ENCODE peak calls at places on chromosomes 2 and 18, in seven cellular contexts. One of them, this sample, is unnamed.

GRCh38 chr18:7878265-7879173 is 311.4 kb downstream of the PTPRM start:
- DNase-seq in K562: no peak
- DNase-seq in thoracic aorta: no peak
- DNase-seq in lower lobe of right lung: no peak
- DNase-seq in cardiac muscle cell: no peak
- DNase-seq in upper lobe of left lung: no peak
- DNase-seq in endodermal cell: no peak
- DNase-seq in this sample: no peak

GRCh38 chr2:68099260-68099659 is 36.5 kb upstream of the C1D start:
- DNase-seq in K562: no peak
- DNase-seq in thoracic aorta: no peak
- DNase-seq in lower lobe of right lung: no peak
- DNase-seq in cardiac muscle cell: no peak
- DNase-seq in upper lobe of left lung: no peak
- DNase-seq in endodermal cell: no peak
- DNase-seq in this sample: no peak

GRCh38 chr2:10531874-10532273 is 83.7 kb upstream of the ODC1 start:
- DNase-seq in K562: no peak
- DNase-seq in thoracic aorta: no peak
- DNase-seq in lower lobe of right lung: no peak
- DNase-seq in cardiac muscle cell: no peak
- DNase-seq in upper lobe of left lung: no peak
- DNase-seq in endodermal cell: peak; percentile 20
- DNase-seq in this sample: no peak

GRCh38 chr2:241036397-241036963 is 38.1 kb downstream of the SNED1 start:
- DNase-seq in K562: peak; percentile 62
- DNase-seq in thoracic aorta: no peak
- DNase-seq in lower lobe of right lung: no peak
- DNase-seq in cardiac muscle cell: peak; percentile 72
- DNase-seq in upper lobe of left lung: peak; percentile 84
- DNase-seq in endodermal cell: peak; percentile 87
- DNase-seq in this sample: peak; percentile 39

GRCh38 chr2:182767578-182767977 is 51.5 kb downstream of the DNAJC10 start:
- DNase-seq in K562: no peak
- DNase-seq in thoracic aorta: no peak
- DNase-seq in lower lobe of right lung: no peak
- DNase-seq in cardiac muscle cell: peak; percentile 30
- DNase-seq in upper lobe of left lung: no peak
- DNase-seq in endodermal cell: peak; percentile 53
- DNase-seq in this sample: no peak

GRCh38 chr2:63058742-63059433 is 8.3 kb downstream of the OTX1 start:
- DNase-seq in K562: no peak
- DNase-seq in thoracic aorta: no peak
- DNase-seq in lower lobe of right lung: no peak
- DNase-seq in cardiac muscle cell: no peak
- DNase-seq in upper lobe of left lung: peak; percentile 87
- DNase-seq in endodermal cell: peak; percentile 83
- DNase-seq in this sample: peak; percentile 15

GRCh38 chr18:46445914-46446313 is 211.1 kb downstream of the LOXHD1 start:
- DNase-seq in K562: no peak
- DNase-seq in thoracic aorta: no peak
- DNase-seq in lower lobe of right lung: no peak
- DNase-seq in cardiac muscle cell: no peak
- DNase-seq in upper lobe of left lung: no peak
- DNase-seq in endodermal cell: no peak
- DNase-seq in this sample: no peak

GRCh38 chr2:7379799-7380198 is 462.6 kb downstream of the RNF144A start:
- DNase-seq in K562: no peak
- DNase-seq in thoracic aorta: no peak
- DNase-seq in lower lobe of right lung: no peak
- DNase-seq in cardiac muscle cell: no peak
- DNase-seq in upper lobe of left lung: no peak
- DNase-seq in endodermal cell: peak; percentile 66
- DNase-seq in this sample: no peak

GRCh38 chr2:126449677-126450076 is 206.3 kb upstream of the GYPC start:
- DNase-seq in K562: no peak
- DNase-seq in thoracic aorta: no peak
- DNase-seq in lower lobe of right lung: no peak
- DNase-seq in cardiac muscle cell: no peak
- DNase-seq in upper lobe of left lung: no peak
- DNase-seq in endodermal cell: no peak
- DNase-seq in this sample: no peak

GRCh38 chr18:76491436-76491800 is 3.6 kb downstream of the ZNF516 start:
- DNase-seq in K562: peak; percentile 44
- DNase-seq in thoracic aorta: no peak
- DNase-seq in lower lobe of right lung: peak; percentile 86
- DNase-seq in cardiac muscle cell: peak; percentile 77
- DNase-seq in upper lobe of left lung: peak; percentile 95
- DNase-seq in endodermal cell: peak; percentile 91
- DNase-seq in this sample: peak; percentile 81

GRCh38 chr2:213766465-213766891 is 482.2 kb downstream of the SPAG16 start:
- DNase-seq in K562: no peak
- DNase-seq in thoracic aorta: no peak
- DNase-seq in lower lobe of right lung: no peak
- DNase-seq in cardiac muscle cell: peak; percentile 85
- DNase-seq in upper lobe of left lung: no peak
- DNase-seq in endodermal cell: no peak
- DNase-seq in this sample: no peak

GRCh38 chr2:45919711-45920111 is 268.2 kb downstream of the PRKCE start:
- DNase-seq in K562: no peak
- DNase-seq in thoracic aorta: no peak
- DNase-seq in lower lobe of right lung: no peak
- DNase-seq in cardiac muscle cell: no peak
- DNase-seq in upper lobe of left lung: no peak
- DNase-seq in endodermal cell: no peak
- DNase-seq in this sample: no peak

GRCh38 chr2:151007365-151007764 is 254.3 kb downstream of the RBM43 start:
- DNase-seq in K562: no peak
- DNase-seq in thoracic aorta: no peak
- DNase-seq in lower lobe of right lung: no peak
- DNase-seq in cardiac muscle cell: no peak
- DNase-seq in upper lobe of left lung: no peak
- DNase-seq in endodermal cell: no peak
- DNase-seq in this sample: no peak

GRCh38 chr2:38214209-38214717 is 138.3 kb upstream of the CYP1B1 start:
- DNase-seq in K562: no peak
- DNase-seq in thoracic aorta: no peak
- DNase-seq in lower lobe of right lung: no peak
- DNase-seq in cardiac muscle cell: peak; percentile 69
- DNase-seq in upper lobe of left lung: no peak
- DNase-seq in endodermal cell: peak; percentile 55
- DNase-seq in this sample: peak; percentile 57

GRCh38 chr2:120357768-120358167 is 11.8 kb downstream of the INHBB start:
- DNase-seq in K562: no peak
- DNase-seq in thoracic aorta: no peak
- DNase-seq in lower lobe of right lung: no peak
- DNase-seq in cardiac muscle cell: no peak
- DNase-seq in upper lobe of left lung: peak; percentile 60
- DNase-seq in endodermal cell: no peak
- DNase-seq in this sample: no peak

GRCh38 chr18:24811963-24812681 is 351.7 kb downstream of the HRH4 start:
- DNase-seq in K562: no peak
- DNase-seq in thoracic aorta: no peak
- DNase-seq in lower lobe of right lung: no peak
- DNase-seq in cardiac muscle cell: no peak
- DNase-seq in upper lobe of left lung: no peak
- DNase-seq in endodermal cell: no peak
- DNase-seq in this sample: no peak
- H3K4me3 ChIP-seq in K562: no peak overlapping the region
- H3K4me3 ChIP-seq in thoracic aorta: no peak overlapping the region
- H3K4me3 ChIP-seq in lower lobe of right lung: no peak overlapping the region
- H3K4me3 ChIP-seq in cardiac muscle cell: no peak overlapping the region
- H3K4me3 ChIP-seq in upper lobe of left lung: no peak overlapping the region
- H3K4me3 ChIP-seq in endodermal cell: no peak overlapping the region
- H3K4me3 ChIP-seq in this sample: no peak overlapping the region

GRCh38 chr18:26164571-26164970 is 30.9 kb downstream of the PSMA8 start:
- DNase-seq in K562: no peak
- DNase-seq in thoracic aorta: no peak
- DNase-seq in lower lobe of right lung: no peak
- DNase-seq in cardiac muscle cell: no peak
- DNase-seq in upper lobe of left lung: no peak
- DNase-seq in endodermal cell: no peak
- DNase-seq in this sample: no peak

GRCh38 chr18:26157326-26157725 is 23.7 kb downstream of the PSMA8 start:
- DNase-seq in K562: no peak
- DNase-seq in thoracic aorta: no peak
- DNase-seq in lower lobe of right lung: no peak
- DNase-seq in cardiac muscle cell: no peak
- DNase-seq in upper lobe of left lung: no peak
- DNase-seq in endodermal cell: no peak
- DNase-seq in this sample: no peak

GRCh38 chr18:26159353-26159752 is 25.7 kb downstream of the PSMA8 start:
- DNase-seq in K562: no peak
- DNase-seq in thoracic aorta: no peak
- DNase-seq in lower lobe of right lung: no peak
- DNase-seq in cardiac muscle cell: no peak
- DNase-seq in upper lobe of left lung: no peak
- DNase-seq in endodermal cell: no peak
- DNase-seq in this sample: no peak
- TF ChIP-seq CTCF in K562: no peak
- TF ChIP-seq CTCF in thoracic aorta: no peak
- TF ChIP-seq CTCF in lower lobe of right lung: no peak
- TF ChIP-seq CTCF in cardiac muscle cell: peak; percentile 6
- TF ChIP-seq CTCF in upper lobe of left lung: no peak
- TF ChIP-seq CTCF in endodermal cell: peak; percentile 48
- TF ChIP-seq CTCF in this sample: no peak

GRCh38 chr2:188089896-188090295 is 201.8 kb upstream of the GULP1 start:
- DNase-seq in K562: no peak
- DNase-seq in thoracic aorta: no peak
- DNase-seq in lower lobe of right lung: no peak
- DNase-seq in cardiac muscle cell: no peak
- DNase-seq in upper lobe of left lung: no peak
- DNase-seq in endodermal cell: no peak
- DNase-seq in this sample: no peak

GRCh38 chr2:188091235-188091634 is 200.4 kb upstream of the GULP1 start:
- DNase-seq in K562: no peak
- DNase-seq in thoracic aorta: no peak
- DNase-seq in lower lobe of right lung: no peak
- DNase-seq in cardiac muscle cell: peak; percentile 2
- DNase-seq in upper lobe of left lung: no peak
- DNase-seq in endodermal cell: no peak
- DNase-seq in this sample: no peak

GRCh38 chr2:188085421-188085820 is 206.3 kb upstream of the GULP1 start:
- DNase-seq in K562: no peak
- DNase-seq in thoracic aorta: no peak
- DNase-seq in lower lobe of right lung: no peak
- DNase-seq in cardiac muscle cell: no peak
- DNase-seq in upper lobe of left lung: no peak
- DNase-seq in endodermal cell: no peak
- DNase-seq in this sample: no peak
- H3K4me1 ChIP-seq in K562: no peaks in the 10 kb centered on the region
- H3K4me1 ChIP-seq in thoracic aorta: no peaks in the 10 kb centered on the region
- H3K4me1 ChIP-seq in lower lobe of right lung: no peaks in the 10 kb centered on the region
- H3K4me1 ChIP-seq in cardiac muscle cell: no peaks in the 10 kb centered on the region
- H3K4me1 ChIP-seq in upper lobe of left lung: no peaks in the 10 kb centered on the region
- H3K4me1 ChIP-seq in endodermal cell: no peaks in the 10 kb centered on the region
- H3K4me1 ChIP-seq in this sample: no peaks in the 10 kb centered on the region

GRCh38 chr18:23231340-23232021 is 96.2 kb downstream of the CABLES1 start:
- DNase-seq in K562: no peak
- DNase-seq in thoracic aorta: peak; percentile 72
- DNase-seq in lower lobe of right lung: peak; percentile 51
- DNase-seq in cardiac muscle cell: no peak
- DNase-seq in upper lobe of left lung: no peak
- DNase-seq in endodermal cell: no peak
- DNase-seq in this sample: no peak
- H3K4me3 ChIP-seq in K562: no peak overlapping the region
- H3K4me3 ChIP-seq in thoracic aorta: peak overlapping the region; percentile 40
- H3K4me3 ChIP-seq in lower lobe of right lung: no peak overlapping the region
- H3K4me3 ChIP-seq in cardiac muscle cell: no peak overlapping the region
- H3K4me3 ChIP-seq in upper lobe of left lung: no peak overlapping the region
- H3K4me3 ChIP-seq in endodermal cell: no peak overlapping the region
- H3K4me3 ChIP-seq in this sample: no peak overlapping the region

GRCh38 chr2:144462266-144462665 is 57.7 kb downstream of the ZEB2 start:
- DNase-seq in K562: no peak
- DNase-seq in thoracic aorta: no peak
- DNase-seq in lower lobe of right lung: no peak
- DNase-seq in cardiac muscle cell: no peak
- DNase-seq in upper lobe of left lung: no peak
- DNase-seq in endodermal cell: no peak
- DNase-seq in this sample: no peak

GRCh38 chr2:144458536-144458935 is 61.4 kb downstream of the ZEB2 start:
- DNase-seq in K562: no peak
- DNase-seq in thoracic aorta: no peak
- DNase-seq in lower lobe of right lung: no peak
- DNase-seq in cardiac muscle cell: no peak
- DNase-seq in upper lobe of left lung: no peak
- DNase-seq in endodermal cell: no peak
- DNase-seq in this sample: no peak

GRCh38 chr2:144464730-144465129 is 55.2 kb downstream of the ZEB2 start:
- DNase-seq in K562: no peak
- DNase-seq in thoracic aorta: no peak
- DNase-seq in lower lobe of right lung: no peak
- DNase-seq in cardiac muscle cell: no peak
- DNase-seq in upper lobe of left lung: no peak
- DNase-seq in endodermal cell: no peak
- DNase-seq in this sample: peak; percentile 50

GRCh38 chr2:144459937-144460336 is 60.0 kb downstream of the ZEB2 start:
- DNase-seq in K562: no peak
- DNase-seq in thoracic aorta: no peak
- DNase-seq in lower lobe of right lung: no peak
- DNase-seq in cardiac muscle cell: no peak
- DNase-seq in upper lobe of left lung: no peak
- DNase-seq in endodermal cell: no peak
- DNase-seq in this sample: no peak

GRCh38 chr2:144460981-144461766 is 58.7 kb downstream of the ZEB2 start:
- DNase-seq in K562: no peak
- DNase-seq in thoracic aorta: no peak
- DNase-seq in lower lobe of right lung: no peak
- DNase-seq in cardiac muscle cell: no peak
- DNase-seq in upper lobe of left lung: no peak
- DNase-seq in endodermal cell: no peak
- DNase-seq in this sample: no peak
- TF ChIP-seq CTCF in K562: no peak
- TF ChIP-seq CTCF in thoracic aorta: no peak
- TF ChIP-seq CTCF in lower lobe of right lung: no peak
- TF ChIP-seq CTCF in cardiac muscle cell: no peak
- TF ChIP-seq CTCF in upper lobe of left lung: no peak
- TF ChIP-seq CTCF in endodermal cell: no peak
- TF ChIP-seq CTCF in this sample: no peak

DNA sequence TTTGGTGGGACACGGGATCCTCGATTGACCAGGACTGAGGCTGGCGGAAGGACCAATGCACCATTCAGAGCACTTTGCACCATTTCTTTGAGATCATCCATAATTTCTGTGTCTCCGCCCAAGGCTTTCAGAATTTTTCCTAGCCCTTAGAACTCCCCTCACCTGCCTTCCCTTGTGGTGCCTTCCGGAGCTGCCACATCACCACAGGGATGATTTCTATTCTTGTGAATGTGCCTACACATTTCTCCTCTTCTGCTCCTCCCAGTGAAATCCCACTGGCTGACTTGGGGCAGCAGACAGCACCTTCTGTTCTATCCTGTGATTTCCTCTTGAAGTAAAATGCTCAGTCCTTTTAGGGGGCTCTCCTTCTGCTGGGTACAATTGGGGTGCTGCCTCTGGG is 11.2 kb downstream of the ACOXL start:
- DNase-seq in K562: no peak
- DNase-seq in thoracic aorta: no peak
- DNase-seq in lower lobe of right lung: no peak
- DNase-seq in cardiac muscle cell: no peak
- DNase-seq in upper lobe of left lung: no peak
- DNase-seq in endodermal cell: no peak
- DNase-seq in this sample: no peak
- H3K4me1 ChIP-seq in K562: peaks cover 27% of the 10 kb centered on the region
- H3K4me1 ChIP-seq in thoracic aorta: no peaks in the 10 kb centered on the region
- H3K4me1 ChIP-seq in lower lobe of right lung: no peaks in the 10 kb centered on the region
- H3K4me1 ChIP-seq in cardiac muscle cell: peaks cover 48% of the 10 kb centered on the region
- H3K4me1 ChIP-seq in upper lobe of left lung: peaks cover 10% of the 10 kb centered on the region
- H3K4me1 ChIP-seq in endodermal cell: peaks cover 24% of the 10 kb centered on the region
- H3K4me1 ChIP-seq in this sample: peaks cover 59% of the 10 kb centered on the region

This sample was measured in Caco-2.